ENCODE peak calls at places on chromosome 22, in nine cellular contexts. H, F, Q, G, I, R, E, C and U are unnamed samples.

GRCh38 chr22:26986051-26986881 is 328.9 kb downstream of the MIAT start:
- DNase-seq in H (no peak), F (no peak), Q (no peak), G (no peak), I (no peak), R (no peak), E (no peak), C (no peak), U (no peak)

GRCh38 chr22:41732096-41732772 is 32.9 kb downstream of the MEI1 start:
- DNase-seq in H (no peak), F (no peak), Q (no peak), G (no peak), I (no peak), R (no peak), E (no peak), C (no peak), U (peak; percentile 36)

GRCh38 chr22:47588583-47588970 is 826.1 kb downstream of the TBC1D22A start:
- DNase-seq in H (no peak), F (no peak), Q (no peak), G (no peak), I (no peak), R (no peak), E (no peak), C (no peak), U (no peak)

GRCh38 chr22:22362939-22363338 is 118.4 kb downstream of the VPREB1 start:
- DNase-seq in H (no peak), F (no peak), Q (no peak), G (no peak), I (no peak), R (no peak), E (no peak), C (no peak), U (no peak)

GRCh38 chr22:29615705-29616104 is 12.3 kb downstream of the NF2 start:
- DNase-seq in H (no peak), F (no peak), Q (no peak), G (no peak), I (no peak), R (no peak), E (no peak), C (no peak), U (no peak)

GRCh38 chr22:47206185-47206584 is 443.7 kb downstream of the TBC1D22A start:
- DNase-seq in H (no peak), F (no peak), Q (no peak), G (no peak), I (no peak), R (no peak), E (no peak), C (no peak), U (no peak)

GRCh38 chr22:41177040-41177625 is 28.0 kb upstream of the L3MBTL2 start:
- DNase-seq in H (no peak), F (no peak), Q (no peak), G (no peak), I (no peak), R (no peak), E (no peak), C (peak; percentile 29), U (no peak)

GRCh38 chr22:48262596-48263430 is 1500.4 kb downstream of the TBC1D22A start:
- DNase-seq in H (no peak), F (no peak), Q (no peak), G (no peak), I (no peak), R (no peak), E (no peak), C (no peak), U (no peak)

GRCh38 chr22:49934891-49935557 is 16.6 kb downstream of the CRELD2 start:
- DNase-seq in H (peak; percentile 94), F (peak; percentile 78), Q (peak; percentile 86), G (peak; percentile 80), I (no peak), R (no peak), E (peak; percentile 65), C (peak; percentile 83), U (peak; percentile 29)
- H3K4me3 ChIP-seq in H (no peak overlapping the region), F (no peak overlapping the region), Q (peak overlapping the region; percentile 53), G (peak overlapping the region; percentile 50), I (peak overlapping the region; percentile 78), R (peak overlapping the region; percentile 21), E (peak overlapping the region; percentile 62), C (peak overlapping the region; percentile 43), U (peak overlapping the region; percentile 36)

GRCh38 chr22:37310075-37310606 is 27.8 kb downstream of the CYTH4 start:
- DNase-seq in H (no peak), F (no peak), Q (no peak), G (no peak), I (no peak), R (no peak), E (no peak), C (no peak), U (no peak)
- H3K4me3 ChIP-seq in H (no peak overlapping the region), F (no peak overlapping the region), Q (no peak overlapping the region), G (peak overlapping the region; percentile 34), I (no peak overlapping the region), R (no peak overlapping the region), E (no peak overlapping the region), C (no peak overlapping the region), U (no peak overlapping the region)

DNA sequence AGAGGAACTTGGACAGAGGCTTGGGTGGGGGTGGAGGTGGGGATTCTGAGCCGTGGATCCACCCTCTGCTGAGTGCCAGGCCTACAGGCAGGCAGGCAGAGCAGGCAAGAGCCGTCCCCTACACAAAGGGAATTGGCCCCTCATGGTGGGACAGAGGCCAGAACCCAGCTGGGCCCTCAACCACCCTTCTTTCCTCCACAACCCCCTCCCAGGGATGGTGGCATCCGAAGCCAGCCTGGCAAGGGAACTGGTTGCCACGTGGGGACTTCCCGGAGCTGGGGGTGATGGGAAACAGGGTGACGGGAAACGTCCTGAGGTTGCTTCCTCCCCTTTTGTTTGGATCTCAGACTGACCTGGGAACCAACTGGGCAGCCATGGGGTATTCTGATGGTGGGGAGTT is 31.7 kb downstream of the TXN2 start:
- DNase-seq in H (no peak), F (peak; percentile 18), Q (no peak), G (no peak), I (no peak), R (no peak), E (no peak), C (no peak), U (no peak)
- H3K4me3 ChIP-seq in H (no peak overlapping the region), F (no peak overlapping the region), Q (no peak overlapping the region), G (no peak overlapping the region), I (no peak overlapping the region), R (no peak overlapping the region), E (no peak overlapping the region), C (no peak overlapping the region), U (no peak overlapping the region)

GRCh38 chr22:20243176-20243544 is 25.0 kb downstream of the RTN4R start:
- DNase-seq in H (no peak), F (no peak), Q (no peak), G (no peak), I (no peak), R (no peak), E (no peak), C (no peak), U (no peak)

GRCh38 chr22:20244744-20245576 is 23.2 kb downstream of the RTN4R start:
- DNase-seq in H (no peak), F (no peak), Q (no peak), G (peak; percentile 59), I (no peak), R (no peak), E (no peak), C (no peak), U (no peak)

GRCh38 chr22:20242393-20243175 is 25.5 kb downstream of the RTN4R start:
- DNase-seq in H (no peak), F (no peak), Q (no peak), G (peak; percentile 38), I (no peak), R (no peak), E (no peak), C (no peak), U (no peak)

GRCh38 chr22:20244250-20244648 is 23.9 kb downstream of the RTN4R start:
- DNase-seq in H (no peak), F (no peak), Q (no peak), G (no peak), I (no peak), R (no peak), E (no peak), C (no peak), U (no peak)

DNA sequence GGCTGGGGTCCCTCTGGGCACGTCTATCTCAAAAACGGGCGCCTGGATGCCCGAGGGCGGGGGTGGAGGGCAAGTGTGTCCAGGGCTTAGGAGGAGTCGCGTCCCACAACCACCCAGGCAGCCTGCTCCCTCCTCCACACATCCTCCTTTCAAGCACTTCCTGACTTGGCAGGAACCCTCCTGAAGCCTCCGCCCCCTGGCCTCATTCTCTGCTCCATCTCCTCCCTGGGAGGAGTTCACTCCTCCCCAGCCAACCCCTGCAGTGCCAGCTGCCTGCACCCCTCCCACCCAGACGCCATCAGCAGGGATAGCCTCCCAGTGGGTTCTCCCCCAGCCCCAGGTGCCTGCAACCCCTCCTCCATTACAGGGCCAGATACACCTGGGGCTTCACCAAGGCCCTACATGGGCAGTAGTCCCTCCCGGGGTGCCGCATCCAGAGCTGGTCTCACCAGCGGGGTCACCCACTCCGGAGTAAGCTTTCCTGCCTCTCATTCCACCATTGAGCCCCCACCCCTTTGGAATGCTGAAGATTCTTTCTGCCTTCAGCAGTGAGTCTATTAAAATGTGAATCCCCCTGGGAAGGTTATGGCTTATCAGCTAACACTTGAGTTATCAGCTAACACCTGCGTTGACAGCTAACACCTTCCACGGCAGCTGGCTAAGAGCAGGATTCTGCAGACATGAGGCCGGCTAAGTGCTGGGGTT is 24.4 kb downstream of the RTN4R start:
- DNase-seq in H (peak; percentile 81), F (no peak), Q (peak; percentile 47), G (peak; percentile 60), I (no peak), R (no peak), E (peak; percentile 75), C (peak; percentile 77), U (peak; percentile 77)
- H3K4me3 ChIP-seq in H (no peak overlapping the region), F (no peak overlapping the region), Q (no peak overlapping the region), G (peak overlapping the region; percentile 51), I (no peak overlapping the region), R (no peak overlapping the region), E (no peak overlapping the region), C (no peak overlapping the region), U (peak overlapping the region; percentile 17)

DNA sequence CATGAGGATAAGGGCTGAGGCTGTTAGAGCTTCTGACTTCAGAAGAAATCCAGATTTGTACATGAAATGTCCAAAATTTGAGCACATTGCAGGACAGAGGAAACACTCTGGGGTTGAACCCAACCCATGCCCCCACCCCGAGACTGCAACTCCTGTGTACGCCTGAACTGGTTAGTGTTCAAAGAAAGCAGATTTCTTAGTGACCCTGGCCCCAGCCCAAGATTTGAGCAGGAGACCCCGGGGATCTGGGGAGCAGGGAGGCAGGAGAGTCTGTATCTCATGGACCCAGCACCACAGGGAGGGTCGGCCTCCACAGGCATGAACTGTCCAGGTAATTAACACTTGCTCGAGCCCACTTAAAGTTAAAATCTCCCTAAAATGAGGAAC is 69.3 kb upstream of the WNT7B start:
- DNase-seq in H (peak; percentile 48), F (no peak), Q (no peak), G (no peak), I (no peak), R (no peak), E (no peak), C (peak; percentile 31), U (no peak)
- H3K4me3 ChIP-seq in H (no peak overlapping the region), F (no peak overlapping the region), Q (no peak overlapping the region), G (no peak overlapping the region), I (no peak overlapping the region), R (no peak overlapping the region), E (peak overlapping the region; percentile 71), C (peak overlapping the region; percentile 53), U (no peak overlapping the region)

DNA sequence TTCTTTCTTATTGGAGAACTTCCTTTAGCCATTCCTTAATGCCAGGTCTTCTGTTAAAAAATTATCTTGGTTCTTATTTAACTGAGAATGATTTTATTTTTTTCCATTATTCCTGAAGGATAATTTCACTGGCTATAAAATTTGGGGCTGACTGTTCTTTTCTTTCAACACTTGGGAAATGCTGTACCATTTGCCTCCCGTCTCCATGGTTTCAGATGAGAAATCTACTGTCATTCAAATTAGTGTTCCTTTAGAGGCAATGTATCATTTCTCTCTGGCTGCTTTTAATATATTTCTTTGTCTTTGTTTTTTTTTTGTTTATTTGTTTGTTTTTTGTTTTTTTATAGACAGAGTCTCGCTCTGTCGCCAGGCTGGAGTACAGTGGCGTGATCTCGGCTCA is 51.8 kb upstream of the SMTN start:
- DNase-seq in H (no peak), F (no peak), Q (no peak), G (no peak), I (no peak), R (no peak), E (no peak), C (no peak), U (no peak)
- H3K4me3 ChIP-seq in H (no peak overlapping the region), F (no peak overlapping the region), Q (no peak overlapping the region), G (no peak overlapping the region), I (no peak overlapping the region), R (no peak overlapping the region), E (no peak overlapping the region), C (no peak overlapping the region), U (no peak overlapping the region)